ENCODE peak calls at places on chromosomes 12 and 14, in four cellular contexts. I is NCI-H460, Z is cardiac fibroblast, O is AG10803. G is an unnamed sample.

GRCh38 chr12:107359382-107359781 is 266.0 kb upstream of the CRY1 start:
- DNase-seq in I (no peak), Z (peak), O (peak), G (no peak)

GRCh38 chr14:68976160-68977067 is 2.7 kb downstream of the ACTN1 start:
- DNase-seq in I (no peak), Z (no peak), O (peak), G (no peak)

GRCh38 chr12:76020731-76021672 is 10.6 kb downstream of the PHLDA1 start:
- DNase-seq in I (peak), Z (peak), O (peak), G (peak)

GRCh38 chr12:116370886-116371580 is 93.5 kb upstream of the MED13L start:
- DNase-seq in I (no peak), Z (no peak), O (peak), G (no peak)

GRCh38 chr12:121096199-121096798 is 36.4 kb upstream of the P2RX7 start:
- DNase-seq in I (no peak), Z (no peak), O (no peak), G (no peak)

GRCh38 chr12:28963554-28963953 is 185.5 kb upstream of the FAR2 start:
- DNase-seq in I (peak), Z (peak), O (peak), G (no peak)

GRCh38 chr12:132139912-132140311 is 4.2 kb downstream of the DDX51 start:
- DNase-seq in I (no peak), Z (no peak), O (no peak), G (no peak)

GRCh38 chr12:128387811-128388422 is 120.9 kb downstream of the TMEM132C start:
- DNase-seq in I (peak), Z (peak), O (no peak), G (no peak)

GRCh38 chr12:126588586-126589249 is 1523.5 kb downstream of the AACS start:
- DNase-seq in I (no peak), Z (peak), O (no peak), G (peak)

GRCh38 chr14:22303589-22304195 is 285.3 kb downstream of the DAD1 start:
- DNase-seq in I (no peak), Z (peak), O (peak), G (no peak)

GRCh38 chr12:41709463-41710285 is 435.0 kb downstream of the GXYLT1 start:
- DNase-seq in I (no peak), Z (no peak), O (no peak), G (no peak)

GRCh38 chr14:102351023-102351422 is 11.7 kb downstream of the CINP start:
- DNase-seq in I (no peak), Z (no peak), O (no peak), G (no peak)

GRCh38 chr12:22500100-22500499 is 44.2 kb downstream of the C2CD5 start:
- DNase-seq in I (no peak), Z (peak), O (no peak), G (no peak)

GRCh38 chr14:61290686-61291085 is 9.5 kb upstream of the TMEM30B start:
- DNase-seq in I (no peak), Z (no peak), O (no peak), G (no peak)

GRCh38 chr12:128861226-128862016 is 8.1 kb downstream of the GLT1D1 start:
- DNase-seq in I (no peak), Z (no peak), O (no peak), G (no peak)

GRCh38 chr14:30994681-30995620 is 30.5 kb upstream of the AP4S1 start:
- DNase-seq in I (no peak), Z (peak), O (peak), G (no peak)

GRCh38 chr12:130496516-130497120 is 158.9 kb downstream of the PIWIL1 start:
- DNase-seq in I (no peak), Z (no peak), O (no peak), G (no peak)

G was measured in skeletal muscle cell.